ENCODE peak calls at places on chromosomes 11 and 22, in six cellular contexts. C is breast epithelium, O is IMR-90, L is upper lobe of left lung, Z is NT2/D1, P is heart right ventricle. I is an unnamed sample.

GRCh38 chr11:82229346-82229745 is 504.3 kb downstream of the FAM181B start:
- DNase-seq in C (no peak), O (no peak), L (no peak), Z (peak; percentile 18), P (no peak), I (no peak)

GRCh38 chr11:94815705-94816344 is 47.7 kb downstream of the AMOTL1 start:
- DNase-seq in C (no peak), O (no peak), L (no peak), Z (peak; percentile 36), P (no peak), I (no peak)

GRCh38 chr11:10779086-10779485 is 28.0 kb downstream of the CTR9 start:
- DNase-seq in C (no peak), O (no peak), L (no peak), Z (no peak), P (no peak), I (no peak)

GRCh38 chr11:16779436-16779835 is 41.0 kb downstream of the C11orf58 start:
- DNase-seq in C (no peak), O (no peak), L (no peak), Z (no peak), P (no peak), I (no peak)

GRCh38 chr11:15258433-15259350 is 144.0 kb downstream of the INSC start:
- DNase-seq in C (no peak), O (peak; percentile 34), L (no peak), Z (no peak), P (no peak), I (no peak)

GRCh38 chr11:74731301-74732094 is at the start of gene CHRDL2:
- DNase-seq in C (no peak), O (peak; percentile 34), L (peak; percentile 87), Z (no peak), P (peak; percentile 36), I (no peak)

GRCh38 chr22:37552560-37553163 is 7.6 kb upstream of the CDC42EP1 start:
- DNase-seq in C (no peak), O (peak; percentile 55), L (no peak), Z (peak; percentile 54), P (peak; percentile 69), I (no peak)

GRCh38 chr22:49095366-49095765 is 732.3 kb downstream of the BRD1 start:
- DNase-seq in C (no peak), O (no peak), L (peak; percentile 56), Z (no peak), P (no peak), I (no peak)

GRCh38 chr11:86061483-86061882 is 7.4 kb downstream of the PICALM start:
- DNase-seq in C (no peak), O (no peak), L (no peak), Z (no peak), P (no peak), I (no peak)
- H3K4me1 ChIP-seq in C (no peaks in the 10 kb centered on the region), O (peaks cover 9% of the 10 kb centered on the region), L (peaks cover 88% of the 10 kb centered on the region), Z (no peaks in the 10 kb centered on the region), P (no peaks in the 10 kb centered on the region), I (peaks cover 71% of the 10 kb centered on the region)

GRCh38 chr22:39239561-39240423 is 5.0 kb downstream of the PDGFB start:
- DNase-seq in C (peak; percentile 93), O (no peak), L (peak; percentile 92), Z (no peak), P (no peak), I (no peak)

GRCh38 chr22:39238124-39238466 is 6.7 kb downstream of the PDGFB start:
- DNase-seq in C (no peak), O (no peak), L (no peak), Z (no peak), P (no peak), I (no peak)

GRCh38 chr22:39238561-39238960 is 6.2 kb downstream of the PDGFB start:
- DNase-seq in C (no peak), O (no peak), L (no peak), Z (no peak), P (no peak), I (no peak)

GRCh38 chr22:39237276-39238123 is 7.3 kb downstream of the PDGFB start:
- DNase-seq in C (no peak), O (no peak), L (no peak), Z (no peak), P (no peak), I (no peak)

GRCh38 chr22:39238966-39239510 is 5.7 kb downstream of the PDGFB start:
- DNase-seq in C (no peak), O (no peak), L (no peak), Z (no peak), P (no peak), I (no peak)
- H3K4me1 ChIP-seq in C (peaks cover 43% of the 10 kb centered on the region), O (peaks cover 5% of the 10 kb centered on the region), L (peaks cover 100% of the 10 kb centered on the region), Z (peaks cover 18% of the 10 kb centered on the region), P (peaks cover 30% of the 10 kb centered on the region), I (peaks cover 99% of the 10 kb centered on the region)

GRCh38 chr22:50529416-50530279 is at the start of gene TYMP:
- DNase-seq in C (peak; percentile 54), O (no peak), L (peak; percentile 97), Z (no peak), P (peak; percentile 85), I (peak; percentile 86)
- H3K4me1 ChIP-seq in C (peaks cover 3% of the 10 kb centered on the region), O (peaks cover 20% of the 10 kb centered on the region), L (peaks cover 86% of the 10 kb centered on the region), Z (peaks cover 4% of the 10 kb centered on the region), P (peaks cover 9% of the 10 kb centered on the region), I (peaks cover 80% of the 10 kb centered on the region)

GRCh38 chr11:44627911-44628729 is 62.7 kb downstream of the CD82 start:
- DNase-seq in C (no peak), O (peak; percentile 49), L (no peak), Z (no peak), P (peak; percentile 77), I (peak; percentile 61)
- H3K4me1 ChIP-seq in C (no peaks in the 10 kb centered on the region), O (peaks cover 5% of the 10 kb centered on the region), L (peaks cover 45% of the 10 kb centered on the region), Z (peaks cover 15% of the 10 kb centered on the region), P (peaks cover 12% of the 10 kb centered on the region), I (peaks cover 14% of the 10 kb centered on the region)

GRCh38 chr11:64746486-64746885 is 2.5 kb upstream of the RASGRP2 start:
- DNase-seq in C (no peak), O (no peak), L (peak; percentile 58), Z (no peak), P (no peak), I (no peak)
- H3K4me1 ChIP-seq in C (peaks cover 17% of the 10 kb centered on the region), O (peaks cover 14% of the 10 kb centered on the region), L (peaks cover 50% of the 10 kb centered on the region), Z (peaks cover 26% of the 10 kb centered on the region), P (peaks cover 16% of the 10 kb centered on the region), I (peaks cover 44% of the 10 kb centered on the region)

GRCh38 chr11:41281131-41281742 is 178.2 kb downstream of the LRRC4C start:
- DNase-seq in C (no peak), O (no peak), L (no peak), Z (no peak), P (no peak), I (no peak)
- H3K4me1 ChIP-seq in C (no peaks in the 10 kb centered on the region), O (no peaks in the 10 kb centered on the region), L (no peaks in the 10 kb centered on the region), Z (no peaks in the 10 kb centered on the region), P (no peaks in the 10 kb centered on the region), I (no peaks in the 10 kb centered on the region)

DNA sequence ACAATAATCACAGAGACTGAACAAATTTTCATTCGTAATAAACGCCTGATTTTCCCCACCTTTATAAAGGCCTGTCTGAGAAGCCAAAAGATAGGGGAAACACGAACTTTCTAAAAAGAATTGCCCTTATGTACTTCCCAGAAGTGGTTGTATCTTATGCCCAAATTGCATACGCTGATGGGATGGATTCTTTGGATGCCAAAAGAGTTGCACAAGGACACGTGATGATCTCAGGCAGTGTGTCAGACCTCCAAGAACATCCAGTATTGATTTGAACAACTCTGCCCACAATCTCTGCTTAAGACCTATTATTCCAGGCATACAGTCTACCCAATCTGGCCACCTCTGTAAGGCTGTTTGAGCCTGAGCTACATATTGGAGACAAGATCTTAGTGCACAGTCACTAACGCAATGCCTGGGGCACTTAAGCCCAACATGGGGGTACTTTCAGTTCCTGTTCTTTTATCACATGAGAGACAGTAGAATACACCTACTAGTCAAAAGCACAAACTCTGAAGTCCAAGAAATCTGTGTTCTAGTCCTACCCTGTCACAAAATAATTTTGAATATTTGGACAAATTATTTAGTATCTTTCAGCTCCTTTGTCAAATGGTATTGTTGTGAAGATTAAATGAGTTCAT is 38.9 kb downstream of the OR10A6 start:
- DNase-seq in C (no peak), O (peak; percentile 88), L (no peak), Z (no peak), P (no peak), I (no peak)
- H3K4me1 ChIP-seq in C (no peaks in the 10 kb centered on the region), O (peaks cover 9% of the 10 kb centered on the region), L (no peaks in the 10 kb centered on the region), Z (no peaks in the 10 kb centered on the region), P (no peaks in the 10 kb centered on the region), I (peaks cover 5% of the 10 kb centered on the region)

GRCh38 chr11:69018924-69019323 is 5.9 kb upstream of the MRGPRF start:
- DNase-seq in C (no peak), O (peak; percentile 71), L (no peak), Z (no peak), P (no peak), I (no peak)
- H3K4me1 ChIP-seq in C (no peaks in the 10 kb centered on the region), O (peaks cover 14% of the 10 kb centered on the region), L (peaks cover 12% of the 10 kb centered on the region), Z (peaks cover 9% of the 10 kb centered on the region), P (no peaks in the 10 kb centered on the region), I (peaks cover 4% of the 10 kb centered on the region)

GRCh38 chr22:36327922-36328551 is 59.7 kb downstream of the MYH9 start:
- DNase-seq in C (no peak), O (peak; percentile 78), L (no peak), Z (no peak), P (no peak), I (no peak)
- H3K4me1 ChIP-seq in C (peaks cover 74% of the 10 kb centered on the region), O (peaks cover 82% of the 10 kb centered on the region), L (peaks cover 100% of the 10 kb centered on the region), Z (peaks cover 10% of the 10 kb centered on the region), P (peaks cover 94% of the 10 kb centered on the region), I (peaks cover 99% of the 10 kb centered on the region)

I was measured in suprapubic skin.